ENCODE peak calls at places on chromosomes 3 and 15, in four cellular contexts. J is psoas muscle, B is endothelial cell, Z is germinal center. V is an unnamed sample.

GRCh38 chr15:66650433-66650832 is 51.6 kb upstream of the SMAD6 start:
- DNase-seq in J (peak), B (no peak), Z (no peak), V (no peak)

GRCh38 chr3:115254492-115255196 is 107.6 kb upstream of the ZBTB20 start:
- DNase-seq in J (peak), B (no peak), Z (no peak), V (no peak)

GRCh38 chr3:31621314-31621713 is 88.6 kb downstream of the STT3B start:
- DNase-seq in J (no peak), B (no peak), Z (no peak), V (no peak)

GRCh38 chr3:193943200-193943599 is 192.7 kb upstream of the HES1 start:
- DNase-seq in J (no peak), B (no peak), Z (no peak), V (no peak)

GRCh38 chr3:5264093-5264610 is 76.6 kb downstream of the EDEM1 start:
- DNase-seq in J (no peak), B (no peak), Z (no peak), V (no peak)

GRCh38 chr3:42097166-42097946 is 6.2 kb downstream of the TRAK1 start:
- DNase-seq in J (no peak), B (no peak), Z (no peak), V (no peak)

GRCh38 chr3:144114767-144115166 is 143.1 kb downstream of the DIPK2A start:
- DNase-seq in J (no peak), B (no peak), Z (no peak), V (no peak)

GRCh38 chr3:157532529-157533297 is 29.5 kb upstream of the VEPH1 start:
- DNase-seq in J (no peak), B (peak), Z (peak), V (no peak)

GRCh38 chr3:16550676-16551341 is 37.3 kb upstream of the RFTN1 start:
- DNase-seq in J (peak), B (peak), Z (peak), V (peak)

GRCh38 chr3:106025151-106025722 is 156.4 kb upstream of the CBLB start:
- DNase-seq in J (no peak), B (no peak), Z (no peak), V (no peak)

GRCh38 chr3:12440927-12441326 is 43.4 kb upstream of the TSEN2 start:
- DNase-seq in J (peak), B (no peak), Z (no peak), V (no peak)

GRCh38 chr3:81301230-81301629 is 460.2 kb downstream of the GBE1 start:
- DNase-seq in J (no peak), B (no peak), Z (no peak), V (no peak)

GRCh38 chr3:170760174-170760526 is 109.8 kb downstream of the RPL22L1 start:
- DNase-seq in J (no peak), B (no peak), Z (no peak), V (no peak)

GRCh38 chr15:99555089-99555488 is 10.7 kb upstream of the MEF2A start:
- DNase-seq in J (no peak), B (no peak), Z (no peak), V (no peak)

GRCh38 chr3:14507345-14507741 is 32.8 kb downstream of the GRIP2 start:
- DNase-seq in J (peak), B (no peak), Z (no peak), V (no peak)

GRCh38 chr3:67896130-67896529 is 241.7 kb upstream of the SUCLG2 start:
- DNase-seq in J (no peak), B (no peak), Z (no peak), V (no peak)

GRCh38 chr3:107220538-107220937 is 156.7 kb upstream of the CCDC54 start:
- DNase-seq in J (no peak), B (no peak), Z (no peak), V (no peak)

GRCh38 chr15:74432968-74433591 is 678 bp downstream of the SEMA7A start:
- DNase-seq in J (no peak), B (no peak), Z (peak), V (no peak)

GRCh38 chr3:161042023-161042501 is 63.1 kb downstream of the B3GALNT1 start:
- DNase-seq in J (no peak), B (no peak), Z (no peak), V (no peak)

GRCh38 chr15:22892333-22892732 is 53.9 kb downstream of the NIPA2 start:
- DNase-seq in J (no peak), B (no peak), Z (no peak), V (no peak)

GRCh38 chr3:39064646-39065045 is 12.8 kb downstream of the WDR48 start:
- DNase-seq in J (no peak), B (no peak), Z (no peak), V (no peak)

GRCh38 chr3:186526256-186526606 is 17.9 kb downstream of the CRYGS start:
- DNase-seq in J (no peak), B (no peak), Z (peak), V (no peak)

GRCh38 chr3:45644063-45644462 is 45.1 kb upstream of the SACM1L start:
- DNase-seq in J (no peak), B (no peak), Z (no peak), V (no peak)

GRCh38 chr3:139555249-139555648 is 15.7 kb upstream of the RBP1 start:
- DNase-seq in J (no peak), B (no peak), Z (no peak), V (no peak)